ENCODE peak calls at places on chromosome 2, in six cellular contexts. K is thoracic aorta, Q is heart right ventricle, G is OCI-LY7, S is heart left ventricle, R is psoas muscle. F is an unnamed sample.

GRCh38 chr2:10278029-10278762 is 24.5 kb upstream of the HPCAL1 start:
- DNase-seq in K (no peak), Q (peak; percentile 72), G (no peak), S (peak; percentile 86), R (peak; percentile 84), F (no peak)

GRCh38 chr2:19848029-19848750 is 53.6 kb downstream of the TTC32 start:
- DNase-seq in K (no peak), Q (no peak), G (no peak), S (no peak), R (no peak), F (no peak)

GRCh38 chr2:235996419-235996818 is 171.8 kb downstream of the GBX2 start:
- DNase-seq in K (no peak), Q (no peak), G (no peak), S (peak; percentile 44), R (no peak), F (no peak)

GRCh38 chr2:231605607-231606091 is 13.0 kb downstream of the TEX44 start:
- DNase-seq in K (no peak), Q (peak; percentile 57), G (peak; percentile 32), S (peak; percentile 71), R (peak; percentile 71), F (no peak)

GRCh38 chr2:241198381-241199282 is 10.2 kb downstream of the ANO7 start:
- DNase-seq in K (no peak), Q (no peak), G (no peak), S (peak; percentile 11), R (peak; percentile 49), F (no peak)

GRCh38 chr2:41495050-41495449 is 552.8 kb upstream of the PKDCC start:
- DNase-seq in K (no peak), Q (no peak), G (peak; percentile 25), S (no peak), R (no peak), F (no peak)

GRCh38 chr2:220959391-220959802 is 612.7 kb downstream of the EPHA4 start:
- DNase-seq in K (no peak), Q (peak; percentile 43), G (no peak), S (peak; percentile 32), R (no peak), F (no peak)

GRCh38 chr2:13193900-13194299 is 477.2 kb downstream of the TRIB2 start:
- DNase-seq in K (no peak), Q (no peak), G (peak; percentile 23), S (no peak), R (no peak), F (no peak)

GRCh38 chr2:236703310-236703709 is 133.7 kb downstream of the ACKR3 start:
- DNase-seq in K (no peak), Q (no peak), G (no peak), S (no peak), R (no peak), F (no peak)

GRCh38 chr2:218406949-218407703 is 7.5 kb downstream of the CTDSP1 start:
- DNase-seq in K (no peak), Q (peak; percentile 48), G (no peak), S (peak; percentile 78), R (peak; percentile 83), F (peak; percentile 84)

GRCh38 chr2:212915121-212915782 is 236.2 kb downstream of the IKZF2 start:
- DNase-seq in K (no peak), Q (no peak), G (no peak), S (no peak), R (no peak), F (no peak)

GRCh38 chr2:51151490-51152140 is 119.7 kb upstream of the NRXN1 start:
- DNase-seq in K (no peak), Q (no peak), G (no peak), S (no peak), R (no peak), F (no peak)

GRCh38 chr2:64514018-64514417 is 10.1 kb upstream of the AFTPH start:
- DNase-seq in K (no peak), Q (no peak), G (no peak), S (no peak), R (no peak), F (no peak)

GRCh38 chr2:72963423-72964145 is 46.3 kb downstream of the EMX1 start:
- DNase-seq in K (no peak), Q (no peak), G (no peak), S (peak; percentile 21), R (peak; percentile 40), F (no peak)

GRCh38 chr2:226799976-226800940 is 638 bp upstream of the IRS1 start:
- DNase-seq in K (no peak), Q (peak; percentile 42), G (peak; percentile 47), S (peak; percentile 26), R (no peak), F (no peak)

GRCh38 chr2:12759248-12759647 is 42.5 kb downstream of the TRIB2 start:
- DNase-seq in K (no peak), Q (no peak), G (no peak), S (no peak), R (no peak), F (no peak)

GRCh38 chr2:159010340-159010739 is 41.9 kb downstream of the TANC1 start:
- DNase-seq in K (no peak), Q (no peak), G (no peak), S (no peak), R (no peak), F (no peak)

GRCh38 chr2:31526946-31527345 is 53.8 kb downstream of the SRD5A2 start:
- DNase-seq in K (no peak), Q (no peak), G (no peak), S (no peak), R (no peak), F (no peak)

GRCh38 chr2:1993711-1994682 is 249.7 kb upstream of the PXDN start:
- DNase-seq in K (no peak), Q (no peak), G (no peak), S (no peak), R (no peak), F (no peak)

GRCh38 chr2:181955010-181955409 is 30.6 kb upstream of the PPP1R1C start:
- DNase-seq in K (no peak), Q (no peak), G (no peak), S (no peak), R (no peak), F (no peak)

GRCh38 chr2:200064879-200065278 is 109.5 kb downstream of the MAIP1 start:
- DNase-seq in K (no peak), Q (no peak), G (no peak), S (no peak), R (no peak), F (no peak)

GRCh38 chr2:83900859-83901258 is 558.2 kb downstream of the SUCLG1 start:
- DNase-seq in K (no peak), Q (no peak), G (no peak), S (no peak), R (no peak), F (no peak)

GRCh38 chr2:210302326-210302725 is 12.6 kb downstream of the MYL1 start:
- DNase-seq in K (no peak), Q (no peak), G (no peak), S (no peak), R (no peak), F (no peak)

GRCh38 chr2:191610749-191611148 is 67.2 kb upstream of the NABP1 start:
- DNase-seq in K (no peak), Q (no peak), G (no peak), S (no peak), R (no peak), F (no peak)

GRCh38 chr2:124310671-124311070 is 285.6 kb downstream of the CNTNAP5 start:
- DNase-seq in K (no peak), Q (no peak), G (no peak), S (no peak), R (no peak), F (no peak)

GRCh38 chr2:124308319-124309062 is 283.4 kb downstream of the CNTNAP5 start:
- DNase-seq in K (no peak), Q (no peak), G (no peak), S (no peak), R (no peak), F (no peak)

GRCh38 chr2:124315221-124315880 is 290.3 kb downstream of the CNTNAP5 start:
- DNase-seq in K (no peak), Q (no peak), G (no peak), S (no peak), R (no peak), F (no peak)

DNA sequence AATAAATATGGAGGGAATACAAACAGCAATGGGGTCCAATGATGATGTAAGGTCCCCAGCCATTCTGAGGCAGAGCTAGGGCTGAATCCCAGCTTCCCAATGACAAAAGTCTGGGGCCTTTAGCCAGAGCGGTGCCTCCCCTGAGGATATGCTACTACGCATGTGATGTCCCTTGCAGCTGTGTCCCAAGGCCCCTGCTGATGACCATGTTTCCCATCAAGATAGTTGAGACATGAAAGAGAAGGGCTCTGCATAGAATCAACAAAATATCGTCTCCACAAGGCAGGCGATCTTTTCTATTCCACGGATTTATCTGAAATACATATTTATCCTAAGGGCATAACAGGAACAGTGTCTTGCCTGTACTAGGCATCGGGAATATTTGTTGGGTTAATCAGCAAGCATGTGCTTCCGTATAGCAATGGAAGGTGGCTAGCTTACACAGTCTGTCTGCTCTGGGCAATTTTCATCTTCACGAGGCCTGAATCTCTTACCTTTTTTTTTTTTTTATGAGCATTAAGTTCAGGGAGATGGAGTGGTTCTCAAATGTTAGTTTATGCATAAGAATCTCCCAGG is 284.6 kb downstream of the CNTNAP5 start:
- DNase-seq in K (no peak), Q (no peak), G (no peak), S (no peak), R (no peak), F (no peak)
- H3K4me1 ChIP-seq in K (no peaks in the 10 kb centered on the region), Q (no peaks in the 10 kb centered on the region), G (no peaks in the 10 kb centered on the region), S (no peaks in the 10 kb centered on the region), R (no peaks in the 10 kb centered on the region), F (no peaks in the 10 kb centered on the region)

GRCh38 chr2:118842687-118843491 is 4.6 kb downstream of the EN1 start:
- DNase-seq in K (no peak), Q (no peak), G (no peak), S (no peak), R (no peak), F (no peak)
- H3K4me3 ChIP-seq in K (peak overlapping the region; percentile 63), Q (peak overlapping the region; percentile 14), G (no peak overlapping the region), S (peak overlapping the region; percentile 30), R (peak overlapping the region; percentile 57), F (peak overlapping the region; percentile 49)

GRCh38 chr2:6764968-6765723 is 100.6 kb downstream of the CMPK2 start:
- DNase-seq in K (no peak), Q (no peak), G (no peak), S (no peak), R (no peak), F (no peak)
- H3K27ac ChIP-seq in K (no peak overlapping the region), Q (no peak overlapping the region), G (no peak overlapping the region), S (no peak overlapping the region), R (no peak overlapping the region), F (no peak overlapping the region)

DNA sequence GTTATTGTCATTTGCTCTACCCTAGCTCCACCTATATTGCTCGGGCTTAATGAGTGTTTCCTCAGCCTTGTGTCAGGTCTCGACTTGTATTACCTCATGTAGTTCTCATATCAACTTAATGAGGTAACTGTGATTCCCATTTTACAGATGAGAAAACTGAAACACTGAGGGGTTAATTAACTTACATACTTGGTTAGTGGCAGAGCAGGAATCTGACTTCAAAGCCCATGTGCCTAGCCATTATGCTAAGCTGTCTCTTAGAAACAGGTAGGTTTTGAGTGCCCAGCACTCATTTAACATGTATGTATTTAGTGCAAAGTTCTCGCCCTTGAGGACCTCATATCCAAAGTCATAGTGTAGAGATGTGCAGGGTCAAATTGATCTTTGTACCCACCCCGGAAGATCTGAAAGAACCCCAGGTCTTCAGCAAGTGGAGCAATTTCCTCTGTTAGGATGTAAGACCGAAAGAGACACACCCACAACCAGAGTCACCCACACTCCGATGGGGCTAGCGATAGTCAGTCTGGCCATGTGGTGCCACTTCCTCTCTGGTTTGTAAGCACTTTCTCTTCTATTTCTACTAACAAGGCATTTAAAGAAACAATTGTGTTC is 121.0 kb upstream of the SLC39A10 start:
- DNase-seq in K (no peak), Q (peak; percentile 23), G (peak; percentile 36), S (peak; percentile 44), R (no peak), F (peak; percentile 74)
- H3K4me1 ChIP-seq in K (peaks cover 23% of the 10 kb centered on the region), Q (peaks cover 23% of the 10 kb centered on the region), G (peaks cover 55% of the 10 kb centered on the region), S (no peaks in the 10 kb centered on the region), R (no peaks in the 10 kb centered on the region), F (peaks cover 82% of the 10 kb centered on the region)

GRCh38 chr2:239222346-239223028 is 178.3 kb downstream of the HDAC4 start:
- DNase-seq in K (no peak), Q (no peak), G (no peak), S (no peak), R (no peak), F (no peak)
- H3K4me3 ChIP-seq in K (peak overlapping the region; percentile 69), Q (no peak overlapping the region), G (no peak overlapping the region), S (peak overlapping the region; percentile 5), R (peak overlapping the region; percentile 43), F (no peak overlapping the region)